ENCODE peak calls at places on chromosomes 1 and 21, in nine cellular contexts. One of them, this sample, is unnamed.

GRCh38 chr1:48208251-48208650 is 14.3 kb upstream of the SLC5A9 start:
- DNase-seq in stimulated activated CD8-positive, alpha-beta memory T cell treated with anti-CD3 and anti-CD28 coated beads, Interleukin-15, amount 100 ng/mL, for 24 hours: no peak
- DNase-seq in H7: peak
- DNase-seq in NCI-H510A: no peak
- DNase-seq in T-helper 9 cell: no peak
- DNase-seq in NCI-H69: no peak
- DNase-seq in T-helper 2 cell treated with Interferon-gamma antibody and Interleukin-4, amounts not matched to agents 5 μg/mL and 100 μg/mL, for 36 hours: no peak
- DNase-seq in HT1080: no peak
- DNase-seq in EL: no peak
- DNase-seq in this sample: no peak

GRCh38 chr1:38953433-38953860 is 11.8 kb upstream of the RHBDL2 start:
- DNase-seq in stimulated activated CD8-positive, alpha-beta memory T cell treated with anti-CD3 and anti-CD28 coated beads, Interleukin-15, amount 100 ng/mL, for 24 hours: no peak
- DNase-seq in H7: peak
- DNase-seq in NCI-H510A: no peak
- DNase-seq in T-helper 9 cell: no peak
- DNase-seq in NCI-H69: peak
- DNase-seq in T-helper 2 cell treated with Interferon-gamma antibody and Interleukin-4, amounts not matched to agents 5 μg/mL and 100 μg/mL, for 36 hours: no peak
- DNase-seq in HT1080: peak
- DNase-seq in EL: peak
- DNase-seq in this sample: no peak

GRCh38 chr21:29741761-29742160 is 198.0 kb downstream of the GRIK1 start:
- DNase-seq in stimulated activated CD8-positive, alpha-beta memory T cell treated with anti-CD3 and anti-CD28 coated beads, Interleukin-15, amount 100 ng/mL, for 24 hours: no peak
- DNase-seq in H7: no peak
- DNase-seq in NCI-H510A: no peak
- DNase-seq in T-helper 9 cell: no peak
- DNase-seq in NCI-H69: no peak
- DNase-seq in T-helper 2 cell treated with Interferon-gamma antibody and Interleukin-4, amounts not matched to agents 5 μg/mL and 100 μg/mL, for 36 hours: no peak
- DNase-seq in HT1080: no peak
- DNase-seq in EL: no peak
- DNase-seq in this sample: no peak

GRCh38 chr1:93989601-93990000 is 80.4 kb upstream of the GCLM start:
- DNase-seq in stimulated activated CD8-positive, alpha-beta memory T cell treated with anti-CD3 and anti-CD28 coated beads, Interleukin-15, amount 100 ng/mL, for 24 hours: no peak
- DNase-seq in H7: no peak
- DNase-seq in NCI-H510A: no peak
- DNase-seq in T-helper 9 cell: no peak
- DNase-seq in NCI-H69: no peak
- DNase-seq in T-helper 2 cell treated with Interferon-gamma antibody and Interleukin-4, amounts not matched to agents 5 μg/mL and 100 μg/mL, for 36 hours: no peak
- DNase-seq in HT1080: no peak
- DNase-seq in EL: no peak
- DNase-seq in this sample: no peak

GRCh38 chr21:31987696-31988095 is 114.9 kb downstream of the HUNK start:
- DNase-seq in stimulated activated CD8-positive, alpha-beta memory T cell treated with anti-CD3 and anti-CD28 coated beads, Interleukin-15, amount 100 ng/mL, for 24 hours: no peak
- DNase-seq in H7: no peak
- DNase-seq in NCI-H510A: no peak
- DNase-seq in T-helper 9 cell: no peak
- DNase-seq in NCI-H69: no peak
- DNase-seq in T-helper 2 cell treated with Interferon-gamma antibody and Interleukin-4, amounts not matched to agents 5 μg/mL and 100 μg/mL, for 36 hours: no peak
- DNase-seq in HT1080: no peak
- DNase-seq in EL: no peak
- DNase-seq in this sample: no peak

GRCh38 chr1:89022167-89022959 is at the start of gene GBP3:
- DNase-seq in stimulated activated CD8-positive, alpha-beta memory T cell treated with anti-CD3 and anti-CD28 coated beads, Interleukin-15, amount 100 ng/mL, for 24 hours: no peak
- DNase-seq in H7: no peak
- DNase-seq in NCI-H510A: peak
- DNase-seq in T-helper 9 cell: no peak
- DNase-seq in NCI-H69: peak
- DNase-seq in T-helper 2 cell treated with Interferon-gamma antibody and Interleukin-4, amounts not matched to agents 5 μg/mL and 100 μg/mL, for 36 hours: no peak
- DNase-seq in HT1080: peak
- DNase-seq in EL: peak
- DNase-seq in this sample: peak

GRCh38 chr1:154578058-154578418 is 10.5 kb downstream of the CHRNB2 start:
- DNase-seq in stimulated activated CD8-positive, alpha-beta memory T cell treated with anti-CD3 and anti-CD28 coated beads, Interleukin-15, amount 100 ng/mL, for 24 hours: no peak
- DNase-seq in H7: no peak
- DNase-seq in NCI-H510A: no peak
- DNase-seq in T-helper 9 cell: no peak
- DNase-seq in NCI-H69: no peak
- DNase-seq in T-helper 2 cell treated with Interferon-gamma antibody and Interleukin-4, amounts not matched to agents 5 μg/mL and 100 μg/mL, for 36 hours: no peak
- DNase-seq in HT1080: no peak
- DNase-seq in EL: no peak
- DNase-seq in this sample: no peak

GRCh38 chr1:179369751-179370341 is 4.1 kb downstream of the AXDND1 start:
- DNase-seq in stimulated activated CD8-positive, alpha-beta memory T cell treated with anti-CD3 and anti-CD28 coated beads, Interleukin-15, amount 100 ng/mL, for 24 hours: no peak
- DNase-seq in H7: peak
- DNase-seq in NCI-H510A: peak
- DNase-seq in T-helper 9 cell: no peak
- DNase-seq in NCI-H69: peak
- DNase-seq in T-helper 2 cell treated with Interferon-gamma antibody and Interleukin-4, amounts not matched to agents 5 μg/mL and 100 μg/mL, for 36 hours: peak
- DNase-seq in HT1080: peak
- DNase-seq in EL: peak
- DNase-seq in this sample: peak

GRCh38 chr1:43267291-43267805 is 2.4 kb upstream of the TMEM125 start:
- DNase-seq in stimulated activated CD8-positive, alpha-beta memory T cell treated with anti-CD3 and anti-CD28 coated beads, Interleukin-15, amount 100 ng/mL, for 24 hours: no peak
- DNase-seq in H7: no peak
- DNase-seq in NCI-H510A: no peak
- DNase-seq in T-helper 9 cell: no peak
- DNase-seq in NCI-H69: no peak
- DNase-seq in T-helper 2 cell treated with Interferon-gamma antibody and Interleukin-4, amounts not matched to agents 5 μg/mL and 100 μg/mL, for 36 hours: no peak
- DNase-seq in HT1080: peak
- DNase-seq in EL: peak
- DNase-seq in this sample: no peak

GRCh38 chr1:45155957-45156356 is 50.4 kb downstream of the ZSWIM5 start:
- DNase-seq in stimulated activated CD8-positive, alpha-beta memory T cell treated with anti-CD3 and anti-CD28 coated beads, Interleukin-15, amount 100 ng/mL, for 24 hours: no peak
- DNase-seq in H7: no peak
- DNase-seq in NCI-H510A: no peak
- DNase-seq in T-helper 9 cell: no peak
- DNase-seq in NCI-H69: no peak
- DNase-seq in T-helper 2 cell treated with Interferon-gamma antibody and Interleukin-4, amounts not matched to agents 5 μg/mL and 100 μg/mL, for 36 hours: no peak
- DNase-seq in HT1080: no peak
- DNase-seq in EL: no peak
- DNase-seq in this sample: no peak

GRCh38 chr21:27132270-27132669 is 165.4 kb upstream of the ADAMTS5 start:
- DNase-seq in stimulated activated CD8-positive, alpha-beta memory T cell treated with anti-CD3 and anti-CD28 coated beads, Interleukin-15, amount 100 ng/mL, for 24 hours: no peak
- DNase-seq in H7: no peak
- DNase-seq in NCI-H510A: no peak
- DNase-seq in T-helper 9 cell: no peak
- DNase-seq in NCI-H69: no peak
- DNase-seq in T-helper 2 cell treated with Interferon-gamma antibody and Interleukin-4, amounts not matched to agents 5 μg/mL and 100 μg/mL, for 36 hours: no peak
- DNase-seq in HT1080: no peak
- DNase-seq in EL: peak
- DNase-seq in this sample: no peak

GRCh38 chr1:146036241-146036989 is 14.9 kb upstream of the HJV start:
- DNase-seq in stimulated activated CD8-positive, alpha-beta memory T cell treated with anti-CD3 and anti-CD28 coated beads, Interleukin-15, amount 100 ng/mL, for 24 hours: no peak
- DNase-seq in H7: no peak
- DNase-seq in NCI-H510A: no peak
- DNase-seq in T-helper 9 cell: no peak
- DNase-seq in NCI-H69: peak
- DNase-seq in T-helper 2 cell treated with Interferon-gamma antibody and Interleukin-4, amounts not matched to agents 5 μg/mL and 100 μg/mL, for 36 hours: no peak
- DNase-seq in HT1080: peak
- DNase-seq in EL: no peak
- DNase-seq in this sample: no peak

GRCh38 chr1:226589008-226589733 is 40.6 kb downstream of the STUM start:
- DNase-seq in stimulated activated CD8-positive, alpha-beta memory T cell treated with anti-CD3 and anti-CD28 coated beads, Interleukin-15, amount 100 ng/mL, for 24 hours: no peak
- DNase-seq in H7: no peak
- DNase-seq in NCI-H510A: no peak
- DNase-seq in T-helper 9 cell: no peak
- DNase-seq in NCI-H69: no peak
- DNase-seq in T-helper 2 cell treated with Interferon-gamma antibody and Interleukin-4, amounts not matched to agents 5 μg/mL and 100 μg/mL, for 36 hours: no peak
- DNase-seq in HT1080: no peak
- DNase-seq in EL: peak
- DNase-seq in this sample: no peak

GRCh38 chr1:46611691-46612221 is 4.9 kb downstream of the MOB3C start:
- DNase-seq in stimulated activated CD8-positive, alpha-beta memory T cell treated with anti-CD3 and anti-CD28 coated beads, Interleukin-15, amount 100 ng/mL, for 24 hours: no peak
- DNase-seq in H7: no peak
- DNase-seq in NCI-H510A: no peak
- DNase-seq in T-helper 9 cell: no peak
- DNase-seq in NCI-H69: peak
- DNase-seq in T-helper 2 cell treated with Interferon-gamma antibody and Interleukin-4, amounts not matched to agents 5 μg/mL and 100 μg/mL, for 36 hours: no peak
- DNase-seq in HT1080: peak
- DNase-seq in EL: peak
- DNase-seq in this sample: no peak

GRCh38 chr1:116881879-116882520 is 27.7 kb upstream of the PTGFRN start:
- DNase-seq in stimulated activated CD8-positive, alpha-beta memory T cell treated with anti-CD3 and anti-CD28 coated beads, Interleukin-15, amount 100 ng/mL, for 24 hours: no peak
- DNase-seq in H7: peak
- DNase-seq in NCI-H510A: peak
- DNase-seq in T-helper 9 cell: no peak
- DNase-seq in NCI-H69: peak
- DNase-seq in T-helper 2 cell treated with Interferon-gamma antibody and Interleukin-4, amounts not matched to agents 5 μg/mL and 100 μg/mL, for 36 hours: peak
- DNase-seq in HT1080: peak
- DNase-seq in EL: peak
- DNase-seq in this sample: no peak

GRCh38 chr1:201506092-201506491 is 831 bp downstream of the CSRP1 start:
- DNase-seq in stimulated activated CD8-positive, alpha-beta memory T cell treated with anti-CD3 and anti-CD28 coated beads, Interleukin-15, amount 100 ng/mL, for 24 hours: no peak
- DNase-seq in H7: no peak
- DNase-seq in NCI-H510A: no peak
- DNase-seq in T-helper 9 cell: no peak
- DNase-seq in NCI-H69: peak
- DNase-seq in T-helper 2 cell treated with Interferon-gamma antibody and Interleukin-4, amounts not matched to agents 5 μg/mL and 100 μg/mL, for 36 hours: no peak
- DNase-seq in HT1080: no peak
- DNase-seq in EL: no peak
- DNase-seq in this sample: no peak

GRCh38 chr1:197250616-197251015 is 17.4 kb upstream of the CRB1 start:
- DNase-seq in stimulated activated CD8-positive, alpha-beta memory T cell treated with anti-CD3 and anti-CD28 coated beads, Interleukin-15, amount 100 ng/mL, for 24 hours: no peak
- DNase-seq in H7: no peak
- DNase-seq in NCI-H510A: no peak
- DNase-seq in T-helper 9 cell: no peak
- DNase-seq in NCI-H69: peak
- DNase-seq in T-helper 2 cell treated with Interferon-gamma antibody and Interleukin-4, amounts not matched to agents 5 μg/mL and 100 μg/mL, for 36 hours: no peak
- DNase-seq in HT1080: no peak
- DNase-seq in EL: no peak
- DNase-seq in this sample: no peak

GRCh38 chr1:69911301-69911801 is 294.0 kb downstream of the LRRC40 start:
- DNase-seq in stimulated activated CD8-positive, alpha-beta memory T cell treated with anti-CD3 and anti-CD28 coated beads, Interleukin-15, amount 100 ng/mL, for 24 hours: no peak
- DNase-seq in H7: no peak
- DNase-seq in NCI-H510A: no peak
- DNase-seq in T-helper 9 cell: no peak
- DNase-seq in NCI-H69: no peak
- DNase-seq in T-helper 2 cell treated with Interferon-gamma antibody and Interleukin-4, amounts not matched to agents 5 μg/mL and 100 μg/mL, for 36 hours: no peak
- DNase-seq in HT1080: peak
- DNase-seq in EL: peak
- DNase-seq in this sample: no peak

GRCh38 chr1:117600325-117600916 is 5.4 kb upstream of the TENT5C start:
- DNase-seq in stimulated activated CD8-positive, alpha-beta memory T cell treated with anti-CD3 and anti-CD28 coated beads, Interleukin-15, amount 100 ng/mL, for 24 hours: no peak
- DNase-seq in H7: no peak
- DNase-seq in NCI-H510A: no peak
- DNase-seq in T-helper 9 cell: no peak
- DNase-seq in NCI-H69: no peak
- DNase-seq in T-helper 2 cell treated with Interferon-gamma antibody and Interleukin-4, amounts not matched to agents 5 μg/mL and 100 μg/mL, for 36 hours: no peak
- DNase-seq in HT1080: no peak
- DNase-seq in EL: no peak
- DNase-seq in this sample: no peak

GRCh38 chr1:200473698-200474371 is 64.0 kb upstream of the ZNF281 start:
- DNase-seq in stimulated activated CD8-positive, alpha-beta memory T cell treated with anti-CD3 and anti-CD28 coated beads, Interleukin-15, amount 100 ng/mL, for 24 hours: no peak
- DNase-seq in H7: no peak
- DNase-seq in NCI-H510A: no peak
- DNase-seq in T-helper 9 cell: no peak
- DNase-seq in NCI-H69: peak
- DNase-seq in T-helper 2 cell treated with Interferon-gamma antibody and Interleukin-4, amounts not matched to agents 5 μg/mL and 100 μg/mL, for 36 hours: peak
- DNase-seq in HT1080: no peak
- DNase-seq in EL: no peak
- DNase-seq in this sample: no peak

GRCh38 chr21:29164330-29164942 is 34.0 kb downstream of the MAP3K7CL start:
- DNase-seq in stimulated activated CD8-positive, alpha-beta memory T cell treated with anti-CD3 and anti-CD28 coated beads, Interleukin-15, amount 100 ng/mL, for 24 hours: no peak
- DNase-seq in H7: peak
- DNase-seq in NCI-H510A: no peak
- DNase-seq in T-helper 9 cell: no peak
- DNase-seq in NCI-H69: peak
- DNase-seq in T-helper 2 cell treated with Interferon-gamma antibody and Interleukin-4, amounts not matched to agents 5 μg/mL and 100 μg/mL, for 36 hours: no peak
- DNase-seq in HT1080: peak
- DNase-seq in EL: peak
- DNase-seq in this sample: peak

GRCh38 chr1:201556841-201557571 is 18.1 kb downstream of the NAV1 start:
- DNase-seq in stimulated activated CD8-positive, alpha-beta memory T cell treated with anti-CD3 and anti-CD28 coated beads, Interleukin-15, amount 100 ng/mL, for 24 hours: no peak
- DNase-seq in H7: no peak
- DNase-seq in NCI-H510A: no peak
- DNase-seq in T-helper 9 cell: no peak
- DNase-seq in NCI-H69: no peak
- DNase-seq in T-helper 2 cell treated with Interferon-gamma antibody and Interleukin-4, amounts not matched to agents 5 μg/mL and 100 μg/mL, for 36 hours: no peak
- DNase-seq in HT1080: peak
- DNase-seq in EL: peak
- DNase-seq in this sample: no peak

GRCh38 chr1:35571263-35571662 is 1.9 kb upstream of the TFAP2E start:
- DNase-seq in stimulated activated CD8-positive, alpha-beta memory T cell treated with anti-CD3 and anti-CD28 coated beads, Interleukin-15, amount 100 ng/mL, for 24 hours: no peak
- DNase-seq in H7: peak
- DNase-seq in NCI-H510A: no peak
- DNase-seq in T-helper 9 cell: no peak
- DNase-seq in NCI-H69: no peak
- DNase-seq in T-helper 2 cell treated with Interferon-gamma antibody and Interleukin-4, amounts not matched to agents 5 μg/mL and 100 μg/mL, for 36 hours: no peak
- DNase-seq in HT1080: no peak
- DNase-seq in EL: no peak
- DNase-seq in this sample: no peak

GRCh38 chr1:16173447-16174260 is 17.8 kb upstream of the EPHA2 start:
- DNase-seq in stimulated activated CD8-positive, alpha-beta memory T cell treated with anti-CD3 and anti-CD28 coated beads, Interleukin-15, amount 100 ng/mL, for 24 hours: no peak
- DNase-seq in H7: peak
- DNase-seq in NCI-H510A: no peak
- DNase-seq in T-helper 9 cell: no peak
- DNase-seq in NCI-H69: no peak
- DNase-seq in T-helper 2 cell treated with Interferon-gamma antibody and Interleukin-4, amounts not matched to agents 5 μg/mL and 100 μg/mL, for 36 hours: no peak
- DNase-seq in HT1080: peak
- DNase-seq in EL: peak
- DNase-seq in this sample: no peak

GRCh38 chr1:96236156-96236739 is 485.3 kb upstream of the PTBP2 start:
- DNase-seq in stimulated activated CD8-positive, alpha-beta memory T cell treated with anti-CD3 and anti-CD28 coated beads, Interleukin-15, amount 100 ng/mL, for 24 hours: no peak
- DNase-seq in H7: peak
- DNase-seq in NCI-H510A: no peak
- DNase-seq in T-helper 9 cell: no peak
- DNase-seq in NCI-H69: peak
- DNase-seq in T-helper 2 cell treated with Interferon-gamma antibody and Interleukin-4, amounts not matched to agents 5 μg/mL and 100 μg/mL, for 36 hours: no peak
- DNase-seq in HT1080: peak
- DNase-seq in EL: peak
- DNase-seq in this sample: no peak

GRCh38 chr1:223832637-223832943 is 13.2 kb downstream of the TP53BP2 start:
- DNase-seq in stimulated activated CD8-positive, alpha-beta memory T cell treated with anti-CD3 and anti-CD28 coated beads, Interleukin-15, amount 100 ng/mL, for 24 hours: no peak
- DNase-seq in H7: no peak
- DNase-seq in NCI-H510A: no peak
- DNase-seq in T-helper 9 cell: no peak
- DNase-seq in NCI-H69: no peak
- DNase-seq in T-helper 2 cell treated with Interferon-gamma antibody and Interleukin-4, amounts not matched to agents 5 μg/mL and 100 μg/mL, for 36 hours: no peak
- DNase-seq in HT1080: no peak
- DNase-seq in EL: no peak
- DNase-seq in this sample: peak

GRCh38 chr1:82160036-82160435 is 359.3 kb downstream of the ADGRL2 start:
- DNase-seq in stimulated activated CD8-positive, alpha-beta memory T cell treated with anti-CD3 and anti-CD28 coated beads, Interleukin-15, amount 100 ng/mL, for 24 hours: no peak
- DNase-seq in H7: no peak
- DNase-seq in NCI-H510A: no peak
- DNase-seq in T-helper 9 cell: no peak
- DNase-seq in NCI-H69: no peak
- DNase-seq in T-helper 2 cell treated with Interferon-gamma antibody and Interleukin-4, amounts not matched to agents 5 μg/mL and 100 μg/mL, for 36 hours: no peak
- DNase-seq in HT1080: peak
- DNase-seq in EL: peak
- DNase-seq in this sample: no peak

GRCh38 chr1:221777434-221778072 is 35.7 kb upstream of the DUSP10 start:
- DNase-seq in stimulated activated CD8-positive, alpha-beta memory T cell treated with anti-CD3 and anti-CD28 coated beads, Interleukin-15, amount 100 ng/mL, for 24 hours: no peak
- DNase-seq in H7: no peak
- DNase-seq in NCI-H510A: no peak
- DNase-seq in T-helper 9 cell: peak
- DNase-seq in NCI-H69: no peak
- DNase-seq in T-helper 2 cell treated with Interferon-gamma antibody and Interleukin-4, amounts not matched to agents 5 μg/mL and 100 μg/mL, for 36 hours: peak
- DNase-seq in HT1080: no peak
- DNase-seq in EL: no peak
- DNase-seq in this sample: no peak

GRCh38 chr1:53110370-53111072 is 31.9 kb downstream of the SLC1A7 start:
- DNase-seq in stimulated activated CD8-positive, alpha-beta memory T cell treated with anti-CD3 and anti-CD28 coated beads, Interleukin-15, amount 100 ng/mL, for 24 hours: no peak
- DNase-seq in H7: no peak
- DNase-seq in NCI-H510A: no peak
- DNase-seq in T-helper 9 cell: no peak
- DNase-seq in NCI-H69: no peak
- DNase-seq in T-helper 2 cell treated with Interferon-gamma antibody and Interleukin-4, amounts not matched to agents 5 μg/mL and 100 μg/mL, for 36 hours: peak
- DNase-seq in HT1080: peak
- DNase-seq in EL: peak
- DNase-seq in this sample: no peak

GRCh38 chr1:9338354-9339250 is 45.9 kb downstream of the SPSB1 start:
- DNase-seq in stimulated activated CD8-positive, alpha-beta memory T cell treated with anti-CD3 and anti-CD28 coated beads, Interleukin-15, amount 100 ng/mL, for 24 hours: no peak
- DNase-seq in H7: no peak
- DNase-seq in NCI-H510A: peak
- DNase-seq in T-helper 9 cell: no peak
- DNase-seq in NCI-H69: no peak
- DNase-seq in T-helper 2 cell treated with Interferon-gamma antibody and Interleukin-4, amounts not matched to agents 5 μg/mL and 100 μg/mL, for 36 hours: no peak
- DNase-seq in HT1080: no peak
- DNase-seq in EL: no peak
- DNase-seq in this sample: no peak

GRCh38 chr1:201166964-201167624 is 12.8 kb upstream of the TMEM9 start:
- DNase-seq in stimulated activated CD8-positive, alpha-beta memory T cell treated with anti-CD3 and anti-CD28 coated beads, Interleukin-15, amount 100 ng/mL, for 24 hours: no peak
- DNase-seq in H7: no peak
- DNase-seq in NCI-H510A: no peak
- DNase-seq in T-helper 9 cell: no peak
- DNase-seq in NCI-H69: peak
- DNase-seq in T-helper 2 cell treated with Interferon-gamma antibody and Interleukin-4, amounts not matched to agents 5 μg/mL and 100 μg/mL, for 36 hours: no peak
- DNase-seq in HT1080: no peak
- DNase-seq in EL: no peak
- DNase-seq in this sample: no peak